ENCODE peak calls at places on chromosomes 11 and 22, in seven cellular contexts. W is MM.1S; T is transverse colon; B is fibroblast of mammary gland; K is GM23248; N is effector memory CD4-positive, alpha-beta T cell; A is Caco-2. P is an unnamed sample.

GRCh38 chr22:49102367-49102766 is 725.3 kb downstream of the BRD1 start:
- DNase-seq in N (no peak), W (no peak), T (no peak), B (no peak), A (no peak), K (no peak), P (no peak)

GRCh38 chr11:128283445-128283844 is 303.9 kb downstream of the ETS1 start:
- DNase-seq in B (no peak), T (no peak), W (no peak), A (no peak), N (no peak), K (no peak), P (no peak)

GRCh38 chr11:24747275-24748251 is 250.7 kb downstream of the LUZP2 start:
- DNase-seq in K (no peak), A (no peak), N (no peak), W (peak; percentile 92), T (no peak), B (no peak), P (no peak)

GRCh38 chr11:8099291-8099899 is 18.4 kb downstream of the TUB start:
- DNase-seq in A (peak; percentile 78), K (peak; percentile 76), W (peak; percentile 64), N (peak; percentile 31), T (peak; percentile 82), B (peak; percentile 87), P (no peak)

GRCh38 chr22:23080542-23081290 is 10.4 kb downstream of the GNAZ start:
- DNase-seq in A (no peak), T (no peak), N (no peak), K (no peak), B (no peak), W (no peak), P (no peak)

GRCh38 chr11:34784318-34784841 is 131.8 kb downstream of the APIP start:
- DNase-seq in K (no peak), N (no peak), B (no peak), A (peak; percentile 7), T (no peak), W (peak; percentile 79), P (no peak)

GRCh38 chr11:86069408-86070086 is 663 bp upstream of the PICALM start:
- DNase-seq in K (peak; percentile 96), B (peak; percentile 91), W (no peak), N (no peak), T (peak; percentile 26), A (peak; percentile 73), P (peak; percentile 87)

GRCh38 chr11:47121731-47122130 is 54.9 kb downstream of the ARFGAP2 start:
- DNase-seq in B (no peak), K (no peak), W (no peak), A (no peak), N (no peak), T (no peak), P (no peak)

GRCh38 chr11:61967924-61968757 is 707 bp upstream of the FTH1 start:
- DNase-seq in N (no peak), K (peak; percentile 64), B (no peak), A (peak; percentile 58), T (peak; percentile 65), W (no peak), P (no peak)

GRCh38 chr22:28005513-28005912 is 86.5 kb upstream of the PITPNB start:
- DNase-seq in A (no peak), K (no peak), B (no peak), N (no peak), T (no peak), W (no peak), P (no peak)

DNA sequence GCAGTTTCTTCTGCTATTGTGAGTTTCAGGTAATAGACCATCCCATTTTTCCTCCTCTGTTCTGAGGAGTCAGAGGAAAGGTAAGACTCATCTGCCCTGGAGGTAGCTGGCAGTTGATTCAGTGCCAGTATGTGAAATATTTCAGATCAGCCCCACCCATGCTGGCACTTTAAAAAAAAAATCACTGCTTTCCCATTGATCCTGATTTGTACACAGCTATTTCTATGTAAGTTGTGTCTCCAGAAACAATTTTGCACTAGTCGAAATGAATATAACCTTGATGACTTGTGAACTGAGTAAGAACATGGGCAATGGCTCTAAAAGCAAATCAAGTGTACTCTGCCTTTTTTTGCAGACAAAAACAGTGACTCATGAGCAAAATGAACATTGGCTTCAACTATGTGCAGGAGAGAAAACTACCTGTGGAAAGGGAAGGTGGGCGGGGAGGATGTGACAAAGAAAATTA is 82.0 kb upstream of the OR5AK2 start:
- DNase-seq in N (no peak), W (no peak), K (no peak), T (no peak), A (no peak), B (no peak), P (no peak)
- H3K4me3 ChIP-seq in N (no peak overlapping the region), W (no peak overlapping the region), K (no peak overlapping the region), T (no peak overlapping the region), A (no peak overlapping the region), B (no peak overlapping the region), P (no peak overlapping the region)

DNA sequence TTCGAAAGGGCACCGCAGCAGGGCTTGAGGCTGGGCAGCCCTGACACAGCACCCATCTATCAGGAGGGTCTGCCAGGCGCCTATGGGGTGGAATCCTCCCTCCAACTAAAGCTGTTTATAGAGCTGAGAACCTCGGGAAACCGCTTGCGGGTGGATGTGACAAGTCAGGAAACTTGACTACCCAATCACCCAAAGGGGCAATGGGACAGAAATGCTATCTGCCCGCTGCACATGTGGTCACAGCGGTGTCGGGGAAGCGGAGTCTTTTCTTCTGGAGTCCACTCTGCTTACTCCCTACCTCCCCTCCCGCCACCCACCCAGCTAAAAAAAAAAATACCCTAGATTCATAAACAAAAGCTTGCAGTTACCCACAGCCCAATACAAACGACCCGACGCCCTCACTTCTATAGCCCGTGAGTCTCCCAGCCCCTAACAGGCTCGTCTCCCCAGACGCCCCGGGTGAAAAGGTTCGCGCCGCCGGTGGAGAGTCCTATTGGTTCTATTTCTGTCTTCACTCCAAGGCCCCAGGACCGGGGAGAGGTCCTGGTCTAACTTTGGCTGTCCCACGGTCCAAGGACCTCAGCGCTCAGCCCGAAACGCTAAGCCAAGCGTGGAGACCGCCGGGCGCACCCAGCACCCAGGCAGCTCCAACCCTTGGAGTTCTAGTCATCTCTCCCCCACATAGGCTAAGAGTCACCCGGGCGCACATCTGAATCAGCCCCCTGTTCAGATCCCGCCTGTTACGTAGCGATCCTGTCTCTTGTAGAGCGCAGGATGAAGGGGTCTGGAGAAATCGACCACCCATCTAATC is 1.4 kb downstream of the TRPC6 start:
- DNase-seq in N (no peak), T (no peak), K (peak; percentile 29), W (no peak), A (no peak), B (peak; percentile 23), P (no peak)
- H3K4me3 ChIP-seq in N (no peak overlapping the region), T (peak overlapping the region; percentile 34), K (peak overlapping the region; percentile 62), W (no peak overlapping the region), A (no peak overlapping the region), B (peak overlapping the region; percentile 31), P (peak overlapping the region; percentile 33)

GRCh38 chr11:6476571-6476970 is 2.8 kb upstream of the TRIM3 start:
- DNase-seq in A (no peak), N (no peak), T (no peak), K (no peak), B (no peak), W (no peak), P (no peak)

GRCh38 chr11:6473481-6474422 is at the start of gene TRIM3:
- DNase-seq in B (peak; percentile 76), N (peak; percentile 77), K (peak; percentile 94), A (peak; percentile 92), W (peak; percentile 77), T (peak; percentile 96), P (peak; percentile 75)

GRCh38 chr11:6474423-6474792 is 667 bp upstream of the TRIM3 start:
- DNase-seq in B (no peak), K (no peak), A (no peak), T (no peak), W (no peak), N (no peak), P (no peak)

GRCh38 chr11:6475936-6476335 is 2.2 kb upstream of the TRIM3 start:
- DNase-seq in W (no peak), N (no peak), B (peak; percentile 12), K (peak; percentile 34), A (no peak), T (no peak), P (no peak)

DNA sequence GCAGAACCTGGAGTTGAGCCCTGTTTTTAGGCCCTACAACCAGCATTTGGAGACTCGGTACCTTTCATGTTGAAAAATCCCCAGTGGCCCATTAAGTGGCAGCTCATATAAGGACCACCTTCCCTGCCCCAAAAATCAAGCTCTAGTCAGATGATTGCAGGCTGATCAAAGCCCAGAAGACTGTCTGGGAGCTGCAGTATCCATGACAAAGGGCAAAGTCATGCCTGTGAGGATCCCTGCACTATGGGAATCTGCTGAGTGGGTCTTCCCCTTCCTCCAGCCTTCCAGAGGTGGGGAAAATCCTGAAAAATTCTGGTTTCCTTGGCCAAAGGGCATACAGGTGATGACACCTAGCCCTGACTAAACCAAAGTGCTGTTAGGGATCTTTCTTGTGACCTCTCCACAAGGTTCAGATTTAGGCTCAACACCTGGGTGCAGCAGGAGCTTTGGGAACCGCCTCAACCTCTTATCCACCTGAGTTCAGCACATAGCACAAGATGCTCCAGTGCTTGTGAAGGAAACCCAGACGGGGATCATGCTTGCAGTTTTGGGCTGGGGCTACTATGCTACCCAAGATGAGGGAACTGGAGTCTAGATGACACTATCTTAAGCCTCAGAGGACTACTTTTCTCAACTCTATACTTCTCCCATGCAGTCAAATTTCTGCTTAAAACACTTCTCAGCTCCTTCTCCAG is 1.2 kb upstream of the TRIM3 start:
- DNase-seq in N (no peak), T (no peak), W (no peak), B (no peak), A (no peak), K (peak; percentile 50), P (no peak)
- H3K4me3 ChIP-seq in N (no peak overlapping the region), T (no peak overlapping the region), W (no peak overlapping the region), B (no peak overlapping the region), A (no peak overlapping the region), K (peak overlapping the region; percentile 84), P (peak overlapping the region; percentile 64)

GRCh38 chr22:26715392-26715939 is 58.1 kb downstream of the MIAT start:
- DNase-seq in B (no peak), T (no peak), N (no peak), W (no peak), K (no peak), A (no peak), P (no peak)

GRCh38 chr22:26712158-26712557 is 54.8 kb downstream of the MIAT start:
- DNase-seq in N (no peak), W (no peak), A (no peak), K (no peak), B (no peak), T (no peak), P (no peak)

GRCh38 chr22:26714971-26715370 is 57.6 kb downstream of the MIAT start:
- DNase-seq in K (no peak), T (no peak), N (no peak), W (no peak), B (no peak), A (no peak), P (no peak)

GRCh38 chr22:26711205-26711958 is 54.0 kb downstream of the MIAT start:
- DNase-seq in N (no peak), T (peak; percentile 35), K (peak; percentile 52), A (no peak), W (peak; percentile 85), B (no peak), P (no peak)

DNA sequence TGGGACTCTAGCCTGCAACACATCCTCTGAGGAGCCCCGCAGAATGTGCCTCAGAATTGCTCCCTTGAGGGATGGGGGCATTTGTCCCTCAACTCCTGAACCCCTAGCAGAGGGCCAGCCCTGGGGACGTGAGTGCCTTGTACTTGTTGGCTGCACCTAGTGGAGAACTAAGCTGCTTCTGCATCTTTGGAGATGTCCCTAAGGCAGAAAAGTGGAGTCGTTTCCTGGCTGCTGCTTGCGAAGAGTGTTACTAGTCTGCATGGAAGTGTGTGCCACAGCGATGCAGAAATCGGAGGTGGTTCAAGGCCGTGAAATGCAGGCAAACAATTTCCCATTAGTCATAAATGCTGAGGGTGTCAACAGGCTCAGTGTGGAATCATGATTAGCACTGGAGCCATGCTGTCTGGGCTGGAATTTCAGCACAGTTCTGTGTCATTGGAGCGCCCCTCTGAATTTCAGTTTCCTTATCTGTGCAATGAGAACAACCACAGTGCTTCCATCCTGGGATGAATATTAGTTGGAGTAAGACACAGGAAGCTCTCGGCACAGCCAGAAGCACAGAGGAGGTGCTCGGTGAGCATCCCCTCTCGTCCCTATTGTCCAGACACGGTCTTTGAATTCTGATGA is 56.5 kb downstream of the MIAT start:
- DNase-seq in K (peak; percentile 96), W (no peak), N (no peak), B (peak; percentile 41), A (no peak), T (no peak), P (no peak)
- H3K4me3 ChIP-seq in K (peak overlapping the region; percentile 61), W (no peak overlapping the region), N (no peak overlapping the region), B (no peak overlapping the region), A (no peak overlapping the region), T (no peak overlapping the region), P (no peak overlapping the region)

P was measured in skeletal muscle cell.